ENCODE peak calls at places on chromosomes 7 and 10, in four cellular contexts. G, X, W and C are unnamed samples.

GRCh38 chr7:83466187-83466923 is 182.6 kb downstream of the SEMA3E start:
- DNase-seq in X (no peak), W (no peak), G (no peak), C (no peak)

GRCh38 chr10:132840698-132841097 is 54.8 kb upstream of the NKX6-2 start:
- DNase-seq in W (no peak), G (no peak), X (no peak), C (no peak)

GRCh38 chr10:114022751-114023150 is 20.9 kb upstream of the ADRB1 start:
- DNase-seq in G (no peak), X (no peak), W (no peak), C (no peak)

GRCh38 chr7:70857793-70858545 is 274.0 kb upstream of the GALNT17 start:
- DNase-seq in G (no peak), X (no peak), W (no peak), C (no peak)

GRCh38 chr10:25125151-25125550 is 49.6 kb upstream of the GPR158 start:
- DNase-seq in G (no peak), X (no peak), W (no peak), C (no peak)

GRCh38 chr10:113132651-113133088 is 182.6 kb downstream of the TCF7L2 start:
- DNase-seq in W (no peak), G (no peak), X (no peak), C (no peak)

GRCh38 chr7:1536768-1537630 is 6.5 kb downstream of the MAFK start:
- DNase-seq in G (no peak), W (peak), X (peak), C (no peak)

GRCh38 chr10:88347022-88347421 is 236.1 kb downstream of the RNLS start:
- DNase-seq in G (no peak), W (no peak), X (no peak), C (no peak)

GRCh38 chr7:7786595-7786994 is 68.2 kb upstream of the RPA3 start:
- DNase-seq in G (no peak), W (no peak), X (no peak), C (no peak)

GRCh38 chr10:86300931-86301330 is 65.7 kb downstream of the GRID1 start:
- DNase-seq in X (peak), W (no peak), G (no peak), C (no peak)

GRCh38 chr10:59177031-59177861 is 803 bp downstream of the PHYHIPL start:
- DNase-seq in X (peak), W (peak), G (no peak), C (no peak)

GRCh38 chr7:22231141-22231540 is 125.8 kb downstream of the RAPGEF5 start:
- DNase-seq in W (no peak), G (no peak), X (no peak), C (no peak)

GRCh38 chr7:135801045-135801693 is 52.6 kb upstream of the FAM180A start:
- DNase-seq in W (no peak), G (no peak), X (no peak), C (no peak)

GRCh38 chr10:6204341-6205191 is 1.8 kb downstream of the PFKFB3 start:
- DNase-seq in W (peak), G (peak), X (peak), C (peak)